ENCODE peak calls at places on chromosomes 6 and 20, in four cellular contexts. H, A, U and F are unnamed samples.
A peak's percentile ranks its signal among the peaks of the same experiment; 100 is the strongest.

GRCh38 chr6:147033267-147033666 is 170.9 kb upstream of the STXBP5 start:
- DNase-seq in H (no peak), U (no peak), A (no peak), F (no peak)

GRCh38 chr6:53956068-53956711 is 155.1 kb upstream of the MLIP start:
- DNase-seq in H (peak; percentile 79), U (peak; percentile 8), A (peak; percentile 21), F (no peak)

GRCh38 chr6:16486661-16487060 is 248.3 kb downstream of the GMPR start:
- DNase-seq in U (no peak), H (no peak), A (no peak), F (no peak)

GRCh38 chr6:134707342-134707982 is 242.4 kb downstream of the ALDH8A1 start:
- DNase-seq in A (no peak), H (peak; percentile 80), U (no peak), F (no peak)

GRCh38 chr6:135224037-135224647 is 43.0 kb downstream of the MYB start:
- DNase-seq in U (no peak), H (no peak), A (no peak), F (no peak)

GRCh38 chr6:110270166-110270565 is 88.0 kb downstream of the METTL24 start:
- DNase-seq in H (no peak), U (no peak), A (no peak), F (no peak)

GRCh38 chr6:141956868-141957267 is 175.9 kb upstream of the GJE1 start:
- DNase-seq in A (peak; percentile 7), U (no peak), H (no peak), F (no peak)

GRCh38 chr6:169701218-169701952 is 444 bp downstream of the WDR27 start:
- DNase-seq in A (peak; percentile 59), H (no peak), U (no peak), F (peak; percentile 51)

GRCh38 chr20:5222919-5223634 is 93.7 kb downstream of the PROKR2 start:
- DNase-seq in H (peak; percentile 67), U (peak; percentile 13), A (peak; percentile 61), F (no peak)
- TF ChIP-seq MXI1 in H (no peak), U (no peak), A (no peak), F (no peak)

GRCh38 chr6:74578339-74578738 is 627.5 kb downstream of the COL12A1 start:
- DNase-seq in U (no peak), H (no peak), A (no peak), F (no peak)

GRCh38 chr6:74574794-74575193 is 631.1 kb downstream of the COL12A1 start:
- DNase-seq in U (no peak), A (peak; percentile 2), H (peak; percentile 49), F (peak; percentile 13)

GRCh38 chr6:74573613-74574012 is 632.2 kb downstream of the COL12A1 start:
- DNase-seq in H (no peak), A (no peak), U (no peak), F (no peak)

GRCh38 chr6:74579794-74580193 is 626.1 kb downstream of the COL12A1 start:
- DNase-seq in H (no peak), U (no peak), A (no peak), F (no peak)

GRCh38 chr6:74577619-74578018 is 628.2 kb downstream of the COL12A1 start:
- DNase-seq in U (no peak), H (no peak), A (no peak), F (no peak)
- TF ChIP-seq TAF1 in U (no peak), H (no peak), A (no peak), F (no peak)

GRCh38 chr6:122654016-122654415 is 43.8 kb downstream of the PKIB start:
- DNase-seq in H (no peak), A (no peak), U (no peak), F (no peak)

GRCh38 chr6:122651031-122651430 is 40.8 kb downstream of the PKIB start:
- DNase-seq in A (no peak), U (no peak), H (no peak), F (no peak)

GRCh38 chr6:122653094-122653493 is 42.9 kb downstream of the PKIB start:
- DNase-seq in H (peak; percentile 11), A (no peak), U (no peak), F (no peak)

GRCh38 chr6:122651604-122652003 is 41.4 kb downstream of the PKIB start:
- DNase-seq in U (no peak), H (no peak), A (no peak), F (no peak)

DNA sequence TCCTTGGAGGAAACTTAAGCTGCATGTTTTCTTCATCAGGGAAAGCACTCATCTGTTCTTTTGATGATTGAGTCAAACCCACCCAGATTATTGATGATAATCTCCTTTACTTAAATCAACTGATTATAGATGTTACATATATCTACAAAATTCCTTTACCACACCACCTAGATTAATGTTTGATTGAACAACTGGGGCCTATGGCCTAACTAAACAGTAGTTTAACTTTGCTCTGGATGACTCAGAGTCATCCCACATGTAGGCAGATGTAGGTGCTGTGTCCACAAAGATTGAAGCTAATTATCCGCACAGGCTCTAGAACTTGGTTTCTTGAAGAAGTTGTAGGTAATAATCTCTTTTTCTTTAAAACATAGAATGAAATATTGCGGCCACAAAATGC is 42.2 kb downstream of the PKIB start:
- DNase-seq in U (no peak), H (peak; percentile 31), A (no peak), F (no peak)
- TF ChIP-seq POLR2AphosphoS5 in U (no peak), H (no peak), A (no peak), F (no peak)

GRCh38 chr6:35021014-35021413 is 120.1 kb downstream of the TCP11 start:
- DNase-seq in U (no peak), H (no peak), A (no peak), F (no peak)
- TF ChIP-seq MXI1 in U (no peak), H (no peak), A (no peak), F (no peak)

GRCh38 chr20:44053046-44053445 is 133.9 kb downstream of the JPH2 start:
- DNase-seq in H (no peak), A (no peak), U (no peak), F (no peak)
- TF ChIP-seq TAF1 in H (no peak), A (no peak), U (no peak), F (no peak)

GRCh38 chr20:32761831-32762753 is at the start of gene DNMT3B:
- DNase-seq in U (no peak), A (peak; percentile 94), H (peak; percentile 60), F (peak; percentile 99)
- TF ChIP-seq POLR2AphosphoS5 in U (no peak), A (peak; percentile 77), H (peak; percentile 57), F (peak; percentile 36)